ENCODE peak calls at places on chromosomes 16 and 17, in nine cellular contexts. T, R, U, I, S, W, F, L and H are unnamed samples.

GRCh38 chr17:76865174-76865573 is 3.0 kb upstream of the MGAT5B start:
- DNase-seq in T (no peak), R (no peak), U (no peak), I (no peak), S (peak), W (no peak), F (no peak), L (no peak), H (no peak)

GRCh38 chr17:2736956-2737355 is 12.5 kb downstream of the CCDC92B start:
- DNase-seq in T (no peak), R (peak), U (no peak), I (no peak), S (no peak), W (no peak), F (no peak), L (no peak), H (no peak)

GRCh38 chr17:51948128-51948527 is 210.4 kb downstream of the CA10 start:
- DNase-seq in T (no peak), R (no peak), U (no peak), I (peak), S (no peak), W (no peak), F (no peak), L (no peak), H (no peak)

GRCh38 chr16:88569614-88569984 is 604 bp upstream of the ZC3H18 start:
- DNase-seq in T (peak), R (peak), U (peak), I (peak), S (no peak), W (no peak), F (no peak), L (peak), H (peak)

GRCh38 chr17:76673729-76674128 is 30.2 kb upstream of the ST6GALNAC1 start:
- DNase-seq in T (no peak), R (no peak), U (no peak), I (peak), S (no peak), W (no peak), F (no peak), L (no peak), H (no peak)

GRCh38 chr17:34740936-34741515 is 161.6 kb downstream of the TMEM132E start:
- DNase-seq in T (no peak), R (no peak), U (no peak), I (no peak), S (no peak), W (no peak), F (no peak), L (no peak), H (no peak)

GRCh38 chr17:76196675-76197074 is 43.6 kb downstream of the RNF157 start:
- DNase-seq in T (no peak), R (no peak), U (peak), I (no peak), S (no peak), W (peak), F (no peak), L (no peak), H (no peak)

GRCh38 chr16:79589495-79590134 is 10.9 kb downstream of the MAF start:
- DNase-seq in T (no peak), R (peak), U (no peak), I (no peak), S (no peak), W (no peak), F (no peak), L (peak), H (no peak)

GRCh38 chr17:6666077-6666521 is 14.5 kb downstream of the C17orf100 start:
- DNase-seq in T (peak), R (peak), U (peak), I (peak), S (peak), W (peak), F (peak), L (peak), H (peak)

GRCh38 chr16:5678371-5678770 is 580.8 kb upstream of the EEF2KMT start:
- DNase-seq in T (no peak), R (peak), U (no peak), I (no peak), S (no peak), W (no peak), F (no peak), L (peak), H (no peak)